ENCODE peak calls at places on chromosomes 5 and 9, in nine cellular contexts. One of them, this sample, is unnamed.

GRCh38 chr9:138070815-138071214 is 193.2 kb downstream of the CACNA1B start:
- DNase-seq in NCI-H2081: no peak
- DNase-seq in stimulated activated CD4-positive, alpha-beta T cell treated with anti-CD3 and anti-CD28 coated beads, Interleukin-2, amount 100 ng/mL, for 24 hours: no peak
- DNase-seq in cardiac fibroblast: no peak
- DNase-seq in HEK293T: no peak
- DNase-seq in tibial nerve: no peak
- DNase-seq in left ventricle myocardium inferior: no peak
- DNase-seq in activated T-helper 1 cell treated with anti-CD3 and anti-CD28 coated beads, Interleukin-2, amount 50 U/mL, for 16 hours: no peak
- DNase-seq in NCI-H748 treated with DMSO at 0.1 percent for 48 hours: no peak
- DNase-seq in this sample: no peak

GRCh38 chr5:143536364-143536763 is 132.9 kb upstream of the NR3C1 start:
- DNase-seq in NCI-H2081: no peak
- DNase-seq in stimulated activated CD4-positive, alpha-beta T cell treated with anti-CD3 and anti-CD28 coated beads, Interleukin-2, amount 100 ng/mL, for 24 hours: no peak
- DNase-seq in cardiac fibroblast: peak
- DNase-seq in HEK293T: no peak
- DNase-seq in tibial nerve: no peak
- DNase-seq in left ventricle myocardium inferior: no peak
- DNase-seq in activated T-helper 1 cell treated with anti-CD3 and anti-CD28 coated beads, Interleukin-2, amount 50 U/mL, for 16 hours: no peak
- DNase-seq in NCI-H748 treated with DMSO at 0.1 percent for 48 hours: no peak
- DNase-seq in this sample: peak

GRCh38 chr9:121302786-121303185 is 34.8 kb downstream of the GSN start:
- DNase-seq in NCI-H2081: no peak
- DNase-seq in stimulated activated CD4-positive, alpha-beta T cell treated with anti-CD3 and anti-CD28 coated beads, Interleukin-2, amount 100 ng/mL, for 24 hours: no peak
- DNase-seq in cardiac fibroblast: no peak
- DNase-seq in HEK293T: no peak
- DNase-seq in tibial nerve: peak
- DNase-seq in left ventricle myocardium inferior: no peak
- DNase-seq in activated T-helper 1 cell treated with anti-CD3 and anti-CD28 coated beads, Interleukin-2, amount 50 U/mL, for 16 hours: no peak
- DNase-seq in NCI-H748 treated with DMSO at 0.1 percent for 48 hours: no peak
- DNase-seq in this sample: no peak

GRCh38 chr9:135975834-135976233 is 14.7 kb upstream of the UBAC1 start:
- DNase-seq in NCI-H2081: no peak
- DNase-seq in stimulated activated CD4-positive, alpha-beta T cell treated with anti-CD3 and anti-CD28 coated beads, Interleukin-2, amount 100 ng/mL, for 24 hours: no peak
- DNase-seq in cardiac fibroblast: no peak
- DNase-seq in HEK293T: no peak
- DNase-seq in tibial nerve: no peak
- DNase-seq in left ventricle myocardium inferior: no peak
- DNase-seq in activated T-helper 1 cell treated with anti-CD3 and anti-CD28 coated beads, Interleukin-2, amount 50 U/mL, for 16 hours: no peak
- DNase-seq in NCI-H748 treated with DMSO at 0.1 percent for 48 hours: no peak
- DNase-seq in this sample: no peak

GRCh38 chr5:51811883-51812282 is 428.6 kb downstream of the ISL1 start:
- DNase-seq in NCI-H2081: no peak
- DNase-seq in stimulated activated CD4-positive, alpha-beta T cell treated with anti-CD3 and anti-CD28 coated beads, Interleukin-2, amount 100 ng/mL, for 24 hours: no peak
- DNase-seq in cardiac fibroblast: no peak
- DNase-seq in HEK293T: no peak
- DNase-seq in tibial nerve: no peak
- DNase-seq in left ventricle myocardium inferior: no peak
- DNase-seq in activated T-helper 1 cell treated with anti-CD3 and anti-CD28 coated beads, Interleukin-2, amount 50 U/mL, for 16 hours: no peak
- DNase-seq in NCI-H748 treated with DMSO at 0.1 percent for 48 hours: no peak
- DNase-seq in this sample: no peak

GRCh38 chr9:20988916-20989315 is 42.5 kb downstream of the HACD4 start:
- DNase-seq in NCI-H2081: no peak
- DNase-seq in stimulated activated CD4-positive, alpha-beta T cell treated with anti-CD3 and anti-CD28 coated beads, Interleukin-2, amount 100 ng/mL, for 24 hours: no peak
- DNase-seq in cardiac fibroblast: peak
- DNase-seq in HEK293T: no peak
- DNase-seq in tibial nerve: no peak
- DNase-seq in left ventricle myocardium inferior: no peak
- DNase-seq in activated T-helper 1 cell treated with anti-CD3 and anti-CD28 coated beads, Interleukin-2, amount 50 U/mL, for 16 hours: no peak
- DNase-seq in NCI-H748 treated with DMSO at 0.1 percent for 48 hours: no peak
- DNase-seq in this sample: no peak

GRCh38 chr9:35680331-35681105 is 6.8 kb downstream of the CA9 start:
- DNase-seq in NCI-H2081: no peak
- DNase-seq in stimulated activated CD4-positive, alpha-beta T cell treated with anti-CD3 and anti-CD28 coated beads, Interleukin-2, amount 100 ng/mL, for 24 hours: no peak
- DNase-seq in cardiac fibroblast: peak
- DNase-seq in HEK293T: no peak
- DNase-seq in tibial nerve: no peak
- DNase-seq in left ventricle myocardium inferior: no peak
- DNase-seq in activated T-helper 1 cell treated with anti-CD3 and anti-CD28 coated beads, Interleukin-2, amount 50 U/mL, for 16 hours: no peak
- DNase-seq in NCI-H748 treated with DMSO at 0.1 percent for 48 hours: no peak
- DNase-seq in this sample: no peak

GRCh38 chr5:20832204-20833080 is 844.4 kb upstream of the CDH18 start:
- DNase-seq in NCI-H2081: no peak
- DNase-seq in stimulated activated CD4-positive, alpha-beta T cell treated with anti-CD3 and anti-CD28 coated beads, Interleukin-2, amount 100 ng/mL, for 24 hours: no peak
- DNase-seq in cardiac fibroblast: peak
- DNase-seq in HEK293T: peak
- DNase-seq in tibial nerve: no peak
- DNase-seq in left ventricle myocardium inferior: no peak
- DNase-seq in activated T-helper 1 cell treated with anti-CD3 and anti-CD28 coated beads, Interleukin-2, amount 50 U/mL, for 16 hours: no peak
- DNase-seq in NCI-H748 treated with DMSO at 0.1 percent for 48 hours: no peak
- DNase-seq in this sample: no peak

GRCh38 chr5:150209020-150209635 is 19.3 kb downstream of the SLC6A7 start:
- DNase-seq in NCI-H2081: no peak
- DNase-seq in stimulated activated CD4-positive, alpha-beta T cell treated with anti-CD3 and anti-CD28 coated beads, Interleukin-2, amount 100 ng/mL, for 24 hours: peak
- DNase-seq in cardiac fibroblast: peak
- DNase-seq in HEK293T: no peak
- DNase-seq in tibial nerve: no peak
- DNase-seq in left ventricle myocardium inferior: no peak
- DNase-seq in activated T-helper 1 cell treated with anti-CD3 and anti-CD28 coated beads, Interleukin-2, amount 50 U/mL, for 16 hours: no peak
- DNase-seq in NCI-H748 treated with DMSO at 0.1 percent for 48 hours: no peak
- DNase-seq in this sample: peak

GRCh38 chr5:119330367-119331183 is 25.2 kb upstream of the TNFAIP8 start:
- DNase-seq in NCI-H2081: no peak
- DNase-seq in stimulated activated CD4-positive, alpha-beta T cell treated with anti-CD3 and anti-CD28 coated beads, Interleukin-2, amount 100 ng/mL, for 24 hours: peak
- DNase-seq in cardiac fibroblast: peak
- DNase-seq in HEK293T: no peak
- DNase-seq in tibial nerve: no peak
- DNase-seq in left ventricle myocardium inferior: no peak
- DNase-seq in activated T-helper 1 cell treated with anti-CD3 and anti-CD28 coated beads, Interleukin-2, amount 50 U/mL, for 16 hours: no peak
- DNase-seq in NCI-H748 treated with DMSO at 0.1 percent for 48 hours: no peak
- DNase-seq in this sample: no peak